ENCODE peak calls at places on chromosomes 7 and 10, in seven cellular contexts. One of them, this sample, is unnamed.

GRCh38 chr7:149869867-149870266 is 3.9 kb upstream of the ATP6V0E2 start:
- DNase-seq in mesothelial cell of epicardium: peak
- DNase-seq in nephron progenitor cell: no peak
- DNase-seq in GM13976: no peak
- DNase-seq in CD8-positive, alpha-beta T cell: no peak
- DNase-seq in psoas muscle: no peak
- DNase-seq in coronary artery: peak
- DNase-seq in this sample: no peak

GRCh38 chr10:13788701-13789447 is 202.1 kb downstream of the PRPF18 start:
- DNase-seq in coronary artery: peak
- DNase-seq in psoas muscle: peak
- DNase-seq in GM13976: no peak
- DNase-seq in mesothelial cell of epicardium: no peak
- DNase-seq in CD8-positive, alpha-beta T cell: no peak
- DNase-seq in nephron progenitor cell: no peak
- DNase-seq in this sample: no peak

GRCh38 chr7:82411732-82412131 is 31.8 kb downstream of the CACNA2D1 start:
- DNase-seq in CD8-positive, alpha-beta T cell: no peak
- DNase-seq in psoas muscle: no peak
- DNase-seq in nephron progenitor cell: no peak
- DNase-seq in mesothelial cell of epicardium: no peak
- DNase-seq in coronary artery: no peak
- DNase-seq in GM13976: no peak
- DNase-seq in this sample: no peak

GRCh38 chr10:5861269-5862031 is 28.2 kb downstream of the ANKRD16 start:
- DNase-seq in psoas muscle: no peak
- DNase-seq in nephron progenitor cell: no peak
- DNase-seq in coronary artery: no peak
- DNase-seq in mesothelial cell of epicardium: no peak
- DNase-seq in CD8-positive, alpha-beta T cell: no peak
- DNase-seq in GM13976: no peak
- DNase-seq in this sample: no peak

GRCh38 chr10:124864421-124865193 is 63.0 kb downstream of the ABRAXAS2 start:
- DNase-seq in mesothelial cell of epicardium: no peak
- DNase-seq in CD8-positive, alpha-beta T cell: no peak
- DNase-seq in nephron progenitor cell: no peak
- DNase-seq in coronary artery: no peak
- DNase-seq in GM13976: no peak
- DNase-seq in psoas muscle: peak
- DNase-seq in this sample: no peak

GRCh38 chr7:31111109-31111451 is 59.0 kb downstream of the ADCYAP1R1 start:
- DNase-seq in coronary artery: no peak
- DNase-seq in mesothelial cell of epicardium: no peak
- DNase-seq in nephron progenitor cell: no peak
- DNase-seq in GM13976: no peak
- DNase-seq in psoas muscle: no peak
- DNase-seq in CD8-positive, alpha-beta T cell: no peak
- DNase-seq in this sample: no peak

GRCh38 chr7:80279760-80280159 is 145.1 kb downstream of the GNAI1 start:
- DNase-seq in psoas muscle: no peak
- DNase-seq in coronary artery: no peak
- DNase-seq in mesothelial cell of epicardium: no peak
- DNase-seq in CD8-positive, alpha-beta T cell: no peak
- DNase-seq in GM13976: no peak
- DNase-seq in nephron progenitor cell: no peak
- DNase-seq in this sample: no peak

GRCh38 chr10:75956624-75957023 is 525.2 kb downstream of the LRMDA start:
- DNase-seq in mesothelial cell of epicardium: no peak
- DNase-seq in nephron progenitor cell: no peak
- DNase-seq in coronary artery: no peak
- DNase-seq in psoas muscle: no peak
- DNase-seq in CD8-positive, alpha-beta T cell: no peak
- DNase-seq in GM13976: no peak
- DNase-seq in this sample: no peak

GRCh38 chr10:24513155-24513554 is 210.5 kb downstream of the ARHGAP21 start:
- DNase-seq in psoas muscle: no peak
- DNase-seq in CD8-positive, alpha-beta T cell: no peak
- DNase-seq in coronary artery: no peak
- DNase-seq in mesothelial cell of epicardium: no peak
- DNase-seq in nephron progenitor cell: no peak
- DNase-seq in GM13976: no peak
- DNase-seq in this sample: no peak

GRCh38 chr10:79018591-79019011 is 50.2 kb upstream of the ZMIZ1 start:
- DNase-seq in coronary artery: peak
- DNase-seq in CD8-positive, alpha-beta T cell: no peak
- DNase-seq in psoas muscle: peak
- DNase-seq in nephron progenitor cell: no peak
- DNase-seq in mesothelial cell of epicardium: no peak
- DNase-seq in GM13976: no peak
- DNase-seq in this sample: no peak

GRCh38 chr10:62045765-62046521 is 144.4 kb downstream of the ARID5B start:
- DNase-seq in coronary artery: no peak
- DNase-seq in mesothelial cell of epicardium: no peak
- DNase-seq in psoas muscle: no peak
- DNase-seq in CD8-positive, alpha-beta T cell: no peak
- DNase-seq in GM13976: no peak
- DNase-seq in nephron progenitor cell: no peak
- DNase-seq in this sample: no peak

GRCh38 chr7:44633254-44634186 is 27.1 kb downstream of the OGDH start:
- DNase-seq in GM13976: peak
- DNase-seq in psoas muscle: peak
- DNase-seq in CD8-positive, alpha-beta T cell: no peak
- DNase-seq in mesothelial cell of epicardium: no peak
- DNase-seq in coronary artery: peak
- DNase-seq in nephron progenitor cell: no peak
- DNase-seq in this sample: peak

GRCh38 chr7:115410972-115411686 is 489.2 kb downstream of the MDFIC start:
- DNase-seq in GM13976: peak
- DNase-seq in CD8-positive, alpha-beta T cell: no peak
- DNase-seq in mesothelial cell of epicardium: no peak
- DNase-seq in nephron progenitor cell: no peak
- DNase-seq in psoas muscle: no peak
- DNase-seq in coronary artery: no peak
- DNase-seq in this sample: peak

GRCh38 chr10:9299966-9300365 is 1245.5 kb downstream of the GATA3 start:
- DNase-seq in mesothelial cell of epicardium: no peak
- DNase-seq in psoas muscle: no peak
- DNase-seq in coronary artery: no peak
- DNase-seq in nephron progenitor cell: no peak
- DNase-seq in CD8-positive, alpha-beta T cell: no peak
- DNase-seq in GM13976: no peak
- DNase-seq in this sample: no peak

GRCh38 chr7:132755538-132756481 is 179.5 kb upstream of the PLXNA4 start:
- DNase-seq in nephron progenitor cell: no peak
- DNase-seq in mesothelial cell of epicardium: no peak
- DNase-seq in coronary artery: no peak
- DNase-seq in CD8-positive, alpha-beta T cell: no peak
- DNase-seq in GM13976: no peak
- DNase-seq in psoas muscle: no peak
- DNase-seq in this sample: no peak

GRCh38 chr10:50416885-50417284 is 165.6 kb upstream of the ASAH2 start:
- DNase-seq in coronary artery: no peak
- DNase-seq in CD8-positive, alpha-beta T cell: no peak
- DNase-seq in psoas muscle: no peak
- DNase-seq in mesothelial cell of epicardium: no peak
- DNase-seq in nephron progenitor cell: no peak
- DNase-seq in GM13976: no peak
- DNase-seq in this sample: peak

GRCh38 chr7:90681336-90682019 is 85.4 kb downstream of the CDK14 start:
- DNase-seq in nephron progenitor cell: no peak
- DNase-seq in mesothelial cell of epicardium: no peak
- DNase-seq in coronary artery: no peak
- DNase-seq in GM13976: no peak
- DNase-seq in CD8-positive, alpha-beta T cell: no peak
- DNase-seq in psoas muscle: no peak
- DNase-seq in this sample: no peak

GRCh38 chr7:111756687-111757178 is 194.4 kb upstream of the IMMP2L start:
- DNase-seq in mesothelial cell of epicardium: no peak
- DNase-seq in CD8-positive, alpha-beta T cell: no peak
- DNase-seq in nephron progenitor cell: peak
- DNase-seq in coronary artery: peak
- DNase-seq in psoas muscle: peak
- DNase-seq in GM13976: no peak
- DNase-seq in this sample: no peak

GRCh38 chr10:8179081-8179480 is 124.6 kb downstream of the GATA3 start:
- DNase-seq in nephron progenitor cell: no peak
- DNase-seq in GM13976: no peak
- DNase-seq in mesothelial cell of epicardium: no peak
- DNase-seq in CD8-positive, alpha-beta T cell: no peak
- DNase-seq in coronary artery: no peak
- DNase-seq in psoas muscle: no peak
- DNase-seq in this sample: no peak

DNA sequence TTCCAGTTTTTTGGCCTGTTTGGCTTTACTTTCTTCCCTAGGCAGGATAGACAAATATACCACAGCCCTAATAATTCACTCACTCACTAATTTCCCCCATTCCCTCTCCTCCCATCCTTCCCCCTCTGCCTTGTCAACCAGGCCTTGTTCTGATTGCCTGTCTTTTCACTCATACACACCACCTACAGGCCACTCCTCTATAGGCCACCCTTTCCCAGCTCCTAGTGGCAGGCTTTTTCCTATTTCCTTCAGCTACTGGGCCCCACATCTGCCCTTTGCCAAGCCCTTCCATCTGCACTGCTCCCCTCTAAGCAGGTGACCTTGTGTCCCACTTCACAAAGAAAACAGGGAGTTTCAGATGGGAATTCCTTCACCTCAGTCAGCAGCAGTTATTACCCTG is 59.8 kb upstream of the MSRB2 start:
- DNase-seq in nephron progenitor cell: peak
- DNase-seq in psoas muscle: no peak
- DNase-seq in coronary artery: no peak
- DNase-seq in GM13976: no peak
- DNase-seq in mesothelial cell of epicardium: no peak
- DNase-seq in CD8-positive, alpha-beta T cell: no peak
- DNase-seq in this sample: no peak
- TF ChIP-seq CTCF in nephron progenitor cell: peak
- TF ChIP-seq CTCF in psoas muscle: no peak
- TF ChIP-seq CTCF in coronary artery: no peak
- TF ChIP-seq CTCF in GM13976: no peak
- TF ChIP-seq CTCF in mesothelial cell of epicardium: no peak
- TF ChIP-seq CTCF in CD8-positive, alpha-beta T cell: no peak
- TF ChIP-seq CTCF in this sample: no peak

GRCh38 chr10:71133710-71134686 is 78.4 kb upstream of the UNC5B start:
- DNase-seq in coronary artery: no peak
- DNase-seq in CD8-positive, alpha-beta T cell: no peak
- DNase-seq in mesothelial cell of epicardium: no peak
- DNase-seq in GM13976: no peak
- DNase-seq in psoas muscle: no peak
- DNase-seq in nephron progenitor cell: no peak
- DNase-seq in this sample: no peak

GRCh38 chr10:71135276-71135675 is 77.1 kb upstream of the UNC5B start:
- DNase-seq in coronary artery: no peak
- DNase-seq in psoas muscle: no peak
- DNase-seq in GM13976: no peak
- DNase-seq in CD8-positive, alpha-beta T cell: no peak
- DNase-seq in nephron progenitor cell: no peak
- DNase-seq in mesothelial cell of epicardium: no peak
- DNase-seq in this sample: no peak

GRCh38 chr10:71132321-71132810 is 80.0 kb upstream of the UNC5B start:
- DNase-seq in mesothelial cell of epicardium: no peak
- DNase-seq in psoas muscle: no peak
- DNase-seq in coronary artery: no peak
- DNase-seq in GM13976: no peak
- DNase-seq in nephron progenitor cell: no peak
- DNase-seq in CD8-positive, alpha-beta T cell: no peak
- DNase-seq in this sample: no peak

GRCh38 chr10:71136036-71136690 is 76.2 kb upstream of the UNC5B start:
- DNase-seq in mesothelial cell of epicardium: no peak
- DNase-seq in coronary artery: no peak
- DNase-seq in nephron progenitor cell: no peak
- DNase-seq in GM13976: no peak
- DNase-seq in CD8-positive, alpha-beta T cell: no peak
- DNase-seq in psoas muscle: no peak
- DNase-seq in this sample: no peak

DNA sequence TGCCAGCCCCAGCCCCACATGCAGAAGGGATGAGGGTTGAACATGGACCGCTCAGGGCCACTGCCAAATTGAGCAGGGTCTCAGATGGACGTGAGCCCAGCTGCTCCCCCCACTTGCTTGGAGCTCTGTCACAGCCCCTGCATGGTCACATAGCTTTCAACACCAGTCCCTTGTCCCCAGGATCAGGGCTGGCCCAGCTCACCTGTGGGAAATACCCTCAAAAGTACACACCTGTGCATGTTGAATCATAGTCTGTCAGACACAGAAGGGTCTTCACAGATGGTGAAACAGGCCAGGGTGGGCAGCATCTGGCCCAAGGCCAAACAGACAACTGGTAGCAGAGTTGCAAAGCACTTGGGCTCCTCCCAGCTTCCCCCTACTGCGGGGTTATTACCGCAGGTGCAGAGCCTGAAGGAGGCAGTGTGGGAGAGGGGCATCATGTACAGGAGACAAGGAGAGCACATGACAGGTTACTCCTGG is 77.6 kb upstream of the UNC5B start:
- DNase-seq in psoas muscle: no peak
- DNase-seq in CD8-positive, alpha-beta T cell: no peak
- DNase-seq in mesothelial cell of epicardium: no peak
- DNase-seq in nephron progenitor cell: no peak
- DNase-seq in GM13976: no peak
- DNase-seq in coronary artery: no peak
- DNase-seq in this sample: no peak
- TF ChIP-seq CTCF in psoas muscle: no peak
- TF ChIP-seq CTCF in CD8-positive, alpha-beta T cell: no peak
- TF ChIP-seq CTCF in mesothelial cell of epicardium: no peak
- TF ChIP-seq CTCF in nephron progenitor cell: no peak
- TF ChIP-seq CTCF in GM13976: no peak
- TF ChIP-seq CTCF in coronary artery: no peak
- TF ChIP-seq CTCF in this sample: no peak

DNA sequence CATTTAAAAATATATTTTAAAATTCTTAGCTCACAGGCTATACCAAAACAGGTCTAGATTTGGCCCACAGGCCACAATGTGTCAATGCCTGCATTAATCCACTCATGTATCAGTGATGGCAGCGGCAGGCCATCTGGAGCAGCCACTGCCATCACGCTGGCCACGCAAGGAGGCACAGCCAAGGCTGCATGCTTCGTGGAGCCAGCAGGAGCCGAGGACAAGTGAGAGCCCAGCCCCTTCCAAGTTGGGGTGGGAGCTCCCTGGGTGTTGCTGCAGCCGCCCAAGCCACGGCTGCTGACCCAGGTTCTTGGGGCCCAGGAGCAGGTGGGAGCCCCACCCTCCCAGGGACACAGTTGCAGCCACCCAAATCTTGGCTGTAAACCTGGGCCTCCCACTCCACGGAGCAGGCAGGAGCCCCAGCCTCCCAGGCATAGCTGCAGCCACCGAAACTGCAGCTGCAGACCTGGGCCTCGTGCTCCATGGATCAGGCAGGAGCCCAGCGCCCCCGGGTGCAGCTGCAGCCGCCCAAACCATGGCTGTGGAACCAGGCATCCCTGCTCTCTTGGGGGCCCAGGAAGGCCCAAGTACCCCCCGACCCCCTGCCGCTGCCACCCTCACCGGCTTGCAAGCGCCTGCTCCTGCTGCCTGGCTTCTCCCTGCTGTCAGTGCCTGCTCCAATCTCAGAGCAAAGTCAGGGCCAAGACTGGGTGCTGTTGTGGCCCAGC is 87.3 kb upstream of the CACUL1 start:
- DNase-seq in mesothelial cell of epicardium: no peak
- DNase-seq in CD8-positive, alpha-beta T cell: no peak
- DNase-seq in nephron progenitor cell: no peak
- DNase-seq in psoas muscle: no peak
- DNase-seq in coronary artery: no peak
- DNase-seq in GM13976: no peak
- DNase-seq in this sample: no peak
- TF ChIP-seq CTCF in mesothelial cell of epicardium: no peak
- TF ChIP-seq CTCF in CD8-positive, alpha-beta T cell: no peak
- TF ChIP-seq CTCF in nephron progenitor cell: no peak
- TF ChIP-seq CTCF in psoas muscle: no peak
- TF ChIP-seq CTCF in coronary artery: no peak
- TF ChIP-seq CTCF in GM13976: no peak
- TF ChIP-seq CTCF in this sample: no peak

GRCh38 chr10:31507427-31507826 is 188.4 kb downstream of the ZEB1 start:
- DNase-seq in coronary artery: no peak
- DNase-seq in nephron progenitor cell: no peak
- DNase-seq in mesothelial cell of epicardium: no peak
- DNase-seq in GM13976: no peak
- DNase-seq in psoas muscle: no peak
- DNase-seq in CD8-positive, alpha-beta T cell: no peak
- DNase-seq in this sample: no peak
- TF ChIP-seq CTCF in coronary artery: no peak
- TF ChIP-seq CTCF in nephron progenitor cell: no peak
- TF ChIP-seq CTCF in mesothelial cell of epicardium: no peak
- TF ChIP-seq CTCF in GM13976: no peak
- TF ChIP-seq CTCF in psoas muscle: no peak
- TF ChIP-seq CTCF in CD8-positive, alpha-beta T cell: no peak
- TF ChIP-seq CTCF in this sample: no peak

This sample was measured in GM20000.